ENCODE peak calls at places on chromosome 2, in six cellular contexts. T, W, I, O, F and H are unnamed samples. For H3K27me3 and H3K9me3, the result is how much of the 10 kb centered on the place peaks cover.

GRCh38 chr2:236871500-236872001 is 214.1 kb upstream of the COPS8 start:
- DNase-seq in T (no peak), I (no peak), O (peak), F (no peak), W (no peak), H (no peak)

GRCh38 chr2:83229443-83229842 is 1229.6 kb downstream of the SUCLG1 start:
- DNase-seq in I (no peak), F (no peak), W (no peak), T (no peak), O (no peak), H (no peak)

GRCh38 chr2:27092696-27093429 is 6.3 kb downstream of the KHK start:
- DNase-seq in O (no peak), I (no peak), W (peak), F (no peak), T (no peak), H (no peak)

GRCh38 chr2:130972410-130972809 is 120.8 kb downstream of the FAM168B start:
- DNase-seq in W (no peak), T (no peak), F (no peak), O (no peak), I (no peak), H (no peak)

GRCh38 chr2:73823916-73824523 is 4.7 kb upstream of the STAMBP start:
- DNase-seq in F (peak), W (no peak), O (no peak), T (peak), I (peak), H (no peak)

GRCh38 chr2:158489366-158490112 is 32.8 kb downstream of the PKP4 start:
- DNase-seq in T (no peak), W (no peak), O (no peak), I (no peak), F (no peak), H (no peak)

GRCh38 chr2:36695746-36696415 is 626 bp upstream of the VIT start:
- DNase-seq in O (no peak), I (no peak), F (no peak), W (no peak), T (no peak), H (no peak)

GRCh38 chr2:237724811-237725478 is 73.6 kb upstream of the RBM44 start:
- DNase-seq in W (no peak), I (no peak), O (no peak), F (no peak), T (no peak), H (no peak)

GRCh38 chr2:47070920-47071824 is 83.9 kb downstream of the STPG4 start:
- DNase-seq in I (no peak), T (no peak), F (peak), O (peak), W (peak), H (peak)

GRCh38 chr2:9310390-9310789 is 103.8 kb downstream of the ASAP2 start:
- DNase-seq in T (no peak), I (no peak), F (no peak), W (no peak), O (peak), H (no peak)

GRCh38 chr2:96088340-96089335 is 27.7 kb downstream of the ADRA2B start:
- DNase-seq in W (no peak), I (no peak), F (no peak), T (no peak), O (peak), H (no peak)

GRCh38 chr2:75600418-75601088 is 39.8 kb upstream of the EVA1A start:
- DNase-seq in W (no peak), F (no peak), T (no peak), O (no peak), I (no peak), H (no peak)

GRCh38 chr2:63654959-63655358 is 66.2 kb downstream of the MDH1 start:
- DNase-seq in T (no peak), F (no peak), I (no peak), W (no peak), O (no peak), H (no peak)

GRCh38 chr2:168211664-168212163 is 35.7 kb downstream of the STK39 start:
- DNase-seq in F (no peak), I (no peak), W (no peak), T (no peak), O (no peak), H (no peak)

GRCh38 chr2:70132244-70133126 is 45.2 kb downstream of the PCBP1 start:
- DNase-seq in T (no peak), I (no peak), W (peak), O (no peak), F (peak), H (peak)

GRCh38 chr2:46171996-46172546 is 125.1 kb upstream of the EPAS1 start:
- DNase-seq in F (no peak), I (no peak), T (no peak), W (no peak), O (no peak), H (no peak)

GRCh38 chr2:235598026-235598425 is 104.2 kb downstream of the AGAP1 start:
- DNase-seq in O (no peak), I (no peak), F (no peak), W (no peak), T (no peak), H (no peak)

GRCh38 chr2:71669628-71670429 is 216.5 kb downstream of the DYSF start:
- DNase-seq in F (no peak), W (no peak), I (no peak), T (no peak), O (peak), H (no peak)

GRCh38 chr2:51997571-51997970 is 965.6 kb upstream of the NRXN1 start:
- DNase-seq in W (no peak), F (no peak), T (no peak), O (no peak), I (no peak), H (no peak)

GRCh38 chr2:2033691-2034090 is 289.4 kb upstream of the PXDN start:
- DNase-seq in O (no peak), I (no peak), T (no peak), W (no peak), F (no peak), H (no peak)

GRCh38 chr2:68031546-68032160 is 31.2 kb downstream of the C1D start:
- DNase-seq in W (no peak), I (peak), F (peak), T (peak), O (no peak), H (peak)

GRCh38 chr2:74498500-74499268 is 719 bp downstream of the LBX2 start:
- DNase-seq in I (no peak), W (no peak), T (peak), O (no peak), F (peak), H (peak)

GRCh38 chr2:101558740-101559508 is 84.0 kb upstream of the RFX8 start:
- DNase-seq in T (peak), F (no peak), O (no peak), W (no peak), I (no peak), H (no peak)

GRCh38 chr2:101038455-101039255 is 36.6 kb downstream of the RPL31 start:
- DNase-seq in W (no peak), T (no peak), F (no peak), O (no peak), I (no peak), H (no peak)

GRCh38 chr2:153047220-153047619 is 328.8 kb downstream of the ARL6IP6 start:
- DNase-seq in O (no peak), W (no peak), T (peak), I (no peak), F (no peak), H (no peak)

GRCh38 chr2:180021850-180022249 is 14.8 kb upstream of the CWC22 start:
- DNase-seq in W (no peak), I (no peak), O (no peak), T (no peak), F (no peak), H (no peak)

GRCh38 chr2:164952057-164952702 is 3.1 kb downstream of the SLC38A11 start:
- DNase-seq in O (no peak), T (no peak), W (no peak), I (no peak), F (no peak), H (no peak)

GRCh38 chr2:97932975-97933662 is 62.6 kb downstream of the TMEM131 start:
- DNase-seq in F (no peak), T (no peak), I (no peak), W (no peak), O (no peak), H (no peak)

GRCh38 chr2:45978302-45978859 is 318.8 kb upstream of the EPAS1 start:
- DNase-seq in W (no peak), T (no peak), F (no peak), I (no peak), O (peak), H (no peak)

GRCh38 chr2:587371-587960 is 89.7 kb downstream of the TMEM18 start:
- DNase-seq in O (no peak), F (no peak), I (no peak), W (no peak), T (no peak), H (no peak)

GRCh38 chr2:20447437-20448245 is 767 bp downstream of the RHOB start:
- DNase-seq in T (peak), I (peak), O (peak), W (peak), F (peak), H (peak)

GRCh38 chr2:152445791-152446201 is 110.8 kb downstream of the FMNL2 start:
- DNase-seq in I (no peak), O (no peak), T (no peak), F (no peak), W (no peak), H (no peak)

GRCh38 chr2:65369980-65370379 is 62.4 kb downstream of the SPRED2 start:
- DNase-seq in F (no peak), O (no peak), I (no peak), W (no peak), T (no peak), H (no peak)

GRCh38 chr2:65368464-65368863 is 63.9 kb downstream of the SPRED2 start:
- DNase-seq in I (no peak), F (no peak), O (no peak), T (no peak), W (no peak), H (no peak)

GRCh38 chr2:65369574-65369973 is 62.8 kb downstream of the SPRED2 start:
- DNase-seq in O (no peak), W (no peak), I (no peak), T (no peak), F (no peak), H (no peak)

GRCh38 chr2:65371094-65371474 is 61.3 kb downstream of the SPRED2 start:
- DNase-seq in I (no peak), F (no peak), T (no peak), O (no peak), W (no peak), H (no peak)

GRCh38 chr2:65370387-65371093 is 61.9 kb downstream of the SPRED2 start:
- DNase-seq in F (no peak), I (no peak), O (no peak), T (no peak), W (no peak), H (no peak)
- H3K4me3 ChIP-seq in F (no peak), I (no peak), O (no peak), T (no peak), W (no peak), H (no peak)

GRCh38 chr2:240452471-240453256 is 17.2 kb downstream of the GPC1 start:
- DNase-seq in O (peak), I (peak), T (peak), F (no peak), W (peak), H (no peak)
- H3K27me3 ChIP-seq in O (under half), I (under half), T (under half), F (under half), W (under half), H (under half)

DNA sequence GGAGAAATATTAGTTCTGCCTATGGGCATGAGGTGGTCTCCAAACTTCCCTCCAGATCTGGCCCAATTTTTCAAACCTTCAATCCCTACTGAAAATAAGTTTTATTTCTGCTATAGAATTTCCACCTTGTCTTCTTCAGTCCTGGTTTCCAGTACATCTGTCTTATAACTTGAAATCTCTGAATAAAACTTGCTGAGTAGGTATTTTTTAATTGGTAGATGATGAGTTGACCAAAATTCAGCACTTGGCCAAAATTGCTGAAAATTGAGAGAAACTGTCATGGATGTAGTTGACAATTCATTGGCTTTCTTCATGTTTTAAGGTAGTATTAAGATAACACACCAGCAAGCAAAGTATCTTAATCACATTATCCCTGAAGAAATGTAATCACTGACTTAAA is 206.2 kb downstream of the PARD3B start:
- DNase-seq in O (no peak), I (no peak), T (no peak), F (no peak), W (no peak), H (no peak)
- H3K9me3 ChIP-seq in O (under half), I (under half), T (under half), F (under half), W (under half), H (under half)

GRCh38 chr2:162838141-162838500 is 446 bp downstream of the KCNH7 start:
- DNase-seq in W (no peak), I (no peak), O (no peak), F (no peak), T (peak), H (no peak)
- H3K4me3 ChIP-seq in W (no peak), I (peak), O (peak), F (no peak), T (peak), H (no peak)

GRCh38 chr2:23330214-23330613 is 54.8 kb upstream of the KLHL29 start:
- DNase-seq in O (no peak), T (peak), I (peak), W (no peak), F (no peak), H (no peak)

GRCh38 chr2:23322813-23323212 is 62.2 kb upstream of the KLHL29 start:
- DNase-seq in T (no peak), W (no peak), F (no peak), O (no peak), I (no peak), H (no peak)

GRCh38 chr2:23327897-23328296 is 57.1 kb upstream of the KLHL29 start:
- DNase-seq in O (no peak), W (no peak), F (no peak), T (peak), I (no peak), H (no peak)

GRCh38 chr2:23324281-23324680 is 60.7 kb upstream of the KLHL29 start:
- DNase-seq in W (no peak), O (no peak), F (no peak), T (no peak), I (no peak), H (no peak)

GRCh38 chr2:23326322-23326721 is 58.7 kb upstream of the KLHL29 start:
- DNase-seq in I (no peak), W (no peak), F (no peak), O (no peak), T (no peak), H (no peak)
- H3K27me3 ChIP-seq in I (under half), W (under half), F (under half), O (under half), T (under half), H (under half)